ENCODE peak calls at places on chromosome 1, in six cellular contexts. H, U, Z, K, V and B are unnamed samples.

GRCh38 chr1:31227891-31228290 is 11.8 kb downstream of the NKAIN1 start:
- DNase-seq in U (no peak), K (no peak), Z (no peak), V (no peak), H (no peak), B (no peak)

GRCh38 chr1:166167395-166167922 is 658 bp upstream of the FAM78B start:
- DNase-seq in H (no peak), K (no peak), Z (no peak), V (no peak), U (no peak), B (no peak)

GRCh38 chr1:9621032-9621431 is 30.5 kb upstream of the PIK3CD start:
- DNase-seq in U (no peak), Z (no peak), H (no peak), V (no peak), K (no peak), B (no peak)

GRCh38 chr1:5860277-5860676 is 131.9 kb downstream of the NPHP4 start:
- DNase-seq in K (no peak), H (no peak), Z (no peak), V (no peak), U (no peak), B (no peak)

GRCh38 chr1:112836642-112837041 is 119.4 kb downstream of the SLC16A1 start:
- DNase-seq in H (no peak), Z (no peak), K (no peak), V (no peak), U (no peak), B (no peak)

GRCh38 chr1:216224233-216224632 is 199.0 kb downstream of the USH2A start:
- DNase-seq in V (no peak), Z (no peak), H (no peak), K (no peak), U (no peak), B (no peak)

GRCh38 chr1:211101481-211101880 is 32.5 kb downstream of the KCNH1 start:
- DNase-seq in U (no peak), K (no peak), V (no peak), H (no peak), Z (no peak), B (no peak)

GRCh38 chr1:168340796-168341510 is 60.3 kb downstream of the TBX19 start:
- DNase-seq in H (no peak), K (no peak), U (no peak), Z (no peak), V (no peak), B (no peak)

GRCh38 chr1:165888552-165888920 is 61.1 kb downstream of the UCK2 start:
- DNase-seq in Z (no peak), U (no peak), H (no peak), K (no peak), V (no peak), B (no peak)

GRCh38 chr1:36365310-36365895 is 20.3 kb downstream of the STK40 start:
- DNase-seq in U (no peak), H (no peak), V (no peak), Z (peak; percentile 91), K (peak; percentile 57), B (peak; percentile 74)

GRCh38 chr1:7430047-7430608 is 341.0 kb upstream of the VAMP3 start:
- DNase-seq in Z (no peak), V (no peak), H (peak; percentile 0), U (no peak), K (no peak), B (no peak)

GRCh38 chr1:232335751-232336274 is 294.1 kb downstream of the SIPA1L2 start:
- DNase-seq in U (no peak), H (no peak), Z (no peak), K (no peak), V (no peak), B (no peak)

GRCh38 chr1:12477936-12478611 is 139.9 kb downstream of the DHRS3 start:
- DNase-seq in H (peak; percentile 78), Z (peak; percentile 99), V (peak; percentile 94), U (peak; percentile 93), K (peak; percentile 98), B (peak; percentile 99)

GRCh38 chr1:172343246-172344099 is 77.0 kb upstream of the C1orf105 start:
- DNase-seq in V (no peak), U (no peak), K (peak; percentile 86), H (no peak), Z (peak; percentile 94), B (peak; percentile 93)

GRCh38 chr1:167938083-167938482 is 1.2 kb upstream of the MPC2 start:
- DNase-seq in U (no peak), H (no peak), K (no peak), Z (no peak), V (no peak), B (no peak)

GRCh38 chr1:160367934-160368923 is 1.4 kb downstream of the NHLH1 start:
- DNase-seq in Z (no peak), U (no peak), V (peak; percentile 53), H (no peak), K (no peak), B (no peak)

GRCh38 chr1:1398677-1399186 is 403 bp downstream of the CCNL2 start:
- DNase-seq in H (peak; percentile 63), Z (no peak), V (peak; percentile 84), U (no peak), K (no peak), B (no peak)

GRCh38 chr1:1399187-1399869 is at the start of gene CCNL2:
- DNase-seq in K (peak; percentile 99), H (peak; percentile 100), V (peak; percentile 100), U (peak; percentile 99), Z (peak; percentile 99), B (peak; percentile 99)

GRCh38 chr1:1395166-1395565 is 4.0 kb downstream of the CCNL2 start:
- DNase-seq in V (no peak), U (no peak), H (no peak), K (no peak), Z (no peak), B (no peak)

GRCh38 chr1:1399870-1400575 is 888 bp upstream of the CCNL2 start:
- DNase-seq in V (no peak), K (peak; percentile 29), Z (peak; percentile 20), U (peak; percentile 50), H (no peak), B (peak; percentile 35)

GRCh38 chr1:1397839-1398523 is 1.2 kb downstream of the CCNL2 start:
- DNase-seq in H (no peak), U (no peak), K (peak; percentile 63), Z (peak; percentile 23), V (no peak), B (peak; percentile 44)
- H3K4me3 ChIP-seq in H (peak overlapping the region; percentile 93), U (peak overlapping the region; percentile 64), K (peak overlapping the region; percentile 79), Z (peak overlapping the region; percentile 93), V (peak overlapping the region; percentile 92), B (peak overlapping the region; percentile 87)

GRCh38 chr1:228464487-228464983 is 22.6 kb upstream of the RNF187 start:
- DNase-seq in H (peak; percentile 65), U (peak; percentile 37), K (peak; percentile 84), V (peak; percentile 92), Z (peak; percentile 77), B (peak; percentile 85)
- H3K4me3 ChIP-seq in H (peak overlapping the region; percentile 25), U (no peak overlapping the region), K (peak overlapping the region; percentile 52), V (no peak overlapping the region), Z (peak overlapping the region; percentile 47), B (peak overlapping the region; percentile 24)

DNA sequence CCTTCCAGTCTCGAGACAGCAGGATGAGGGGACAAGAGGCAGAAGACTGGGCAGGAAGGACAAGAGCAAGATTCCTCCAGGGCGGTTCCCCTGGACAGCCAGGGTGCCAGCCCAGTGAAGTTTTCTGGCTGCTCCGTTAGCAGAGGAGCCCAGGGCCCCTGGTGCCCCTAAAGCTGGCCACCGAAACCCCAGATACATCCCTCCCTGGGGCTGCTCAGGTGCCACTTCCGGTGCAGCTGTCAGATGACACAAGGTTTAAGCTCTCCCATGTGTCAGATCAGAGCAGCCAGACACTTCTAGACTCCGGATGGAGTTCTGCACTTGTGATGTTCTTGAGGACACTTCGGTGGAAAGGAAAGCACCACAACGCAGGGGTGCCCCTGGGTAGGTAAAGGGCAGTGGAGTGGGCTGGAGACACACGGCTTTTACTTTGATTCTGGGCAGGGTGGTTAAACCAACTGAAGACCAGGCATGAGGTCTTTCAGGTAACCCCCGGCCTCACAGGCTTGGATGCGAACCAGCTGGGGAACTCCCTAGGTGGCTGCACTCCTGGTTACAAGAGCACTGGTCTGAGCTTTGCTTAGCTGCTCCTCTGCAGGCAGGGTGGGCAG is 85.7 kb downstream of the ITPKB start:
- DNase-seq in Z (no peak), K (no peak), U (no peak), H (peak; percentile 29), V (no peak), B (no peak)
- H3K4me3 ChIP-seq in Z (no peak overlapping the region), K (no peak overlapping the region), U (no peak overlapping the region), H (no peak overlapping the region), V (no peak overlapping the region), B (no peak overlapping the region)

DNA sequence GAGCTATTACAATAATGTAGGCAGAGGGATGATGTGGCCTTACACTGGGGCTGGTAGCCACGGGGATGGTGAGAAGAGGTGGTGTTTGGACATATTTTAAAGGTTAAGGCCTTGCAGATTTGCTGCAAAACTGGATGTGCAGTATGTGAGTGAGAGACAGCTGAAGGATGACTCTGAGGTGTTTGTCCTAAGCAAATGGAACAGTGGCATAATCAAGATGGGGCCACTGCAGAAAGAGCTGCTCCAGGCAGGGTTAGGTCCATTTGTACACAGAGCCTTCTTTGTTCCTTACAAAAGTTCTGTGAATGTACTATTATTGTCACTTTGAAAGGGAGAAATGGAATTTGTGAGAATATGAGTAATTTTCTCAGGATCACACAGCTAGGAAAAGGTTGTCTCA is 220.4 kb upstream of the ZP4 start:
- DNase-seq in K (no peak), H (no peak), Z (no peak), U (no peak), V (no peak), B (no peak)
- H3K4me3 ChIP-seq in K (no peak overlapping the region), H (no peak overlapping the region), Z (no peak overlapping the region), U (no peak overlapping the region), V (no peak overlapping the region), B (no peak overlapping the region)

GRCh38 chr1:162840256-162840839 is 20.6 kb downstream of the CCDC190 start:
- DNase-seq in H (no peak), K (no peak), Z (no peak), U (no peak), V (no peak), B (no peak)
- H3K4me3 ChIP-seq in H (no peak overlapping the region), K (no peak overlapping the region), Z (no peak overlapping the region), U (no peak overlapping the region), V (no peak overlapping the region), B (no peak overlapping the region)

GRCh38 chr1:86914635-86914997 is at the start of gene HS2ST1:
- DNase-seq in K (no peak), Z (no peak), U (no peak), H (no peak), V (no peak), B (no peak)

GRCh38 chr1:86914998-86915736 is 732 bp downstream of the HS2ST1 start:
- DNase-seq in H (peak; percentile 67), Z (peak; percentile 51), U (peak; percentile 55), V (peak; percentile 93), K (peak; percentile 55), B (peak; percentile 64)

GRCh38 chr1:86915737-86916235 is 1.4 kb downstream of the HS2ST1 start:
- DNase-seq in H (no peak), K (no peak), Z (peak; percentile 1), U (no peak), V (no peak), B (no peak)

GRCh38 chr1:86913896-86914634 is at the start of gene SELENOF:
- DNase-seq in H (peak; percentile 99), V (peak; percentile 100), U (peak; percentile 99), K (peak; percentile 100), Z (peak; percentile 100), B (peak; percentile 100)

GRCh38 chr1:86916752-86917151 is 2.3 kb downstream of the HS2ST1 start:
- DNase-seq in K (no peak), H (no peak), Z (no peak), U (no peak), V (no peak), B (no peak)
- H3K4me3 ChIP-seq in K (peak overlapping the region; percentile 68), H (no peak overlapping the region), Z (no peak overlapping the region), U (no peak overlapping the region), V (no peak overlapping the region), B (no peak overlapping the region)